ENCODE peak calls at places on chromosomes 13 and 19, in five cellular contexts. G is astrocyte of the spinal cord, L is mammary epithelial cell, W is AG04449, H is neural progenitor cell. I is an unnamed sample.

GRCh38 chr13:49904729-49905456 is 31.2 kb downstream of the SPRYD7 start:
- DNase-seq in G (no peak), L (no peak), W (no peak), H (no peak), I (no peak)

GRCh38 chr19:41928754-41929535 is 696 bp upstream of the ERFL start:
- DNase-seq in G (no peak), L (no peak), W (no peak), H (peak), I (no peak)

GRCh38 chr13:21344662-21345176 is 114.4 kb downstream of the ZDHHC20 start:
- DNase-seq in G (no peak), L (no peak), W (no peak), H (no peak), I (no peak)

GRCh38 chr13:94329754-94330551 is 149.5 kb downstream of the DCT start:
- DNase-seq in G (peak), L (peak), W (peak), H (no peak), I (peak)

GRCh38 chr13:91359071-91359470 is 11.6 kb downstream of the MIR17HG start:
- DNase-seq in G (no peak), L (no peak), W (no peak), H (no peak), I (no peak)

GRCh38 chr13:25862156-25862555 is 189.7 kb downstream of the SHISA2 start:
- DNase-seq in G (no peak), L (no peak), W (no peak), H (no peak), I (no peak)

GRCh38 chr13:112366907-112367646 is 9.1 kb upstream of the SPACA7 start:
- DNase-seq in G (no peak), L (no peak), W (no peak), H (no peak), I (no peak)

GRCh38 chr19:41694831-41695635 is 7.0 kb upstream of the CEACAM7 start:
- DNase-seq in G (no peak), L (no peak), W (no peak), H (no peak), I (no peak)

GRCh38 chr13:113881614-113882265 is 17.9 kb upstream of the GAS6 start:
- DNase-seq in G (no peak), L (peak), W (no peak), H (no peak), I (no peak)

GRCh38 chr13:73714522-73714921 is 419.7 kb downstream of the KLF12 start:
- DNase-seq in G (no peak), L (no peak), W (no peak), H (no peak), I (no peak)

GRCh38 chr13:25879466-25879865 is 172.3 kb downstream of the SHISA2 start:
- DNase-seq in G (no peak), L (no peak), W (no peak), H (no peak), I (no peak)

GRCh38 chr13:51999525-51999924 is 11.7 kb downstream of the ATP7B start:
- DNase-seq in G (no peak), L (peak), W (no peak), H (no peak), I (no peak)

GRCh38 chr19:56837892-56838679 is 2.4 kb downstream of the PEG3 start:
- DNase-seq in G (peak), L (peak), W (no peak), H (no peak), I (no peak)

GRCh38 chr13:110328509-110328908 is 21.4 kb downstream of the COL4A2 start:
- DNase-seq in G (no peak), L (no peak), W (no peak), H (no peak), I (no peak)

GRCh38 chr13:110331362-110331761 is 24.3 kb downstream of the COL4A2 start:
- DNase-seq in G (peak), L (no peak), W (no peak), H (no peak), I (no peak)

GRCh38 chr13:110329798-110330461 is 22.8 kb downstream of the COL4A2 start:
- DNase-seq in G (peak), L (no peak), W (no peak), H (peak), I (no peak)

GRCh38 chr13:110329258-110329657 is 22.2 kb downstream of the COL4A2 start:
- DNase-seq in G (peak), L (no peak), W (no peak), H (no peak), I (no peak)

DNA sequence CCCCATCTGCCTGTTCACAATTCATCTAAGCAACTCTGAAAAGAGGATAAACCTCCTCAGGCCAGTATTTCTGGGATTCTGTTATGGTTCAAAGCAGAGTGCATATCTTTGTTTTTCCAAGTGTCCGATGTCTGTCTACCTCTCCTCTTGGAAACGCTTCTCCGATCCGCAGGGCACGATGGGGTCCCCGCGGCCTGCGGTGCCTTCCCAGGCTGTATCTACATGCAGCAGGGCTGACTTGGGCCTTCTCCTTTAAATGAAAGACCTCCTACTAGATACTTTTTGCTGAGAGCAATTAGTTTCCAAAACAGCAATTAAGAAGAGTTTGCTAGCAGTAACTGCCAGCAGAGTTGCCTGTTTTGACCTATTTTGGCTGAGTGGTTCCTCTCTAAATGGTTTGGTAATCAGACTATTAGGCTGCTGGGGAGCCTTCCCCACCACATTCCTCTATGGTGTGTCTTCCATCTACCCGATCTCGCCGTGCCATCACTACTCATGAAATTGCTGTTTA is 23.5 kb downstream of the COL4A2 start:
- DNase-seq in G (peak), L (no peak), W (peak), H (no peak), I (no peak)
- H3K4me3 ChIP-seq in G (peak), L (no peak), W (no peak), H (no peak), I (no peak)

GRCh38 chr19:38251564-38252051 is 4.6 kb downstream of the PPP1R14A start:
- DNase-seq in G (no peak), L (peak), W (no peak), H (no peak), I (no peak)

GRCh38 chr19:38255759-38256052 is 468 bp downstream of the PPP1R14A start:
- DNase-seq in G (no peak), L (no peak), W (no peak), H (peak), I (no peak)

GRCh38 chr19:38252935-38253691 is 3.1 kb downstream of the PPP1R14A start:
- DNase-seq in G (no peak), L (no peak), W (no peak), H (peak), I (no peak)

GRCh38 chr19:38252385-38252784 is 3.8 kb downstream of the PPP1R14A start:
- DNase-seq in G (no peak), L (no peak), W (no peak), H (no peak), I (no peak)

DNA sequence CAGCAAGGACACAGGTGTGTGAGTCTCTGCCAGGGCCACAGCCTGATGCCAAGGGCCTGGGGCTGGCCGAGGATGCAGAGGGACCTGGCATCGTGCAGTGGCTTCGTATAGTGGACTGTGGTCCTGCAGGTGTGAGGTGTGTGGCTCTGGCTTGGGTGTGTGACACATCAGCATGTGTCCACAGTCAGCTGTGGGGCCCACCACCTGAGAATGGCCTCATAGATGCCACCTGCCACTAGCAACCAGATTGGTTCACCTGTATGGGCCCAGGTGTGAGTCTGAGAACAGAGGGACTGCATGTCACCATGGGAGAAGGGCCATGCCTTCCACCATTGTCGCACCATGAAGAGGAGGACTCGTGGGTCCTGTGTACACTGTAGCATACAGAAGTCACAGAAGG is 2.4 kb downstream of the PPP1R14A start:
- DNase-seq in G (no peak), L (no peak), W (no peak), H (no peak), I (no peak)
- H3K4me3 ChIP-seq in G (no peak), L (no peak), W (no peak), H (no peak), I (no peak)

DNA sequence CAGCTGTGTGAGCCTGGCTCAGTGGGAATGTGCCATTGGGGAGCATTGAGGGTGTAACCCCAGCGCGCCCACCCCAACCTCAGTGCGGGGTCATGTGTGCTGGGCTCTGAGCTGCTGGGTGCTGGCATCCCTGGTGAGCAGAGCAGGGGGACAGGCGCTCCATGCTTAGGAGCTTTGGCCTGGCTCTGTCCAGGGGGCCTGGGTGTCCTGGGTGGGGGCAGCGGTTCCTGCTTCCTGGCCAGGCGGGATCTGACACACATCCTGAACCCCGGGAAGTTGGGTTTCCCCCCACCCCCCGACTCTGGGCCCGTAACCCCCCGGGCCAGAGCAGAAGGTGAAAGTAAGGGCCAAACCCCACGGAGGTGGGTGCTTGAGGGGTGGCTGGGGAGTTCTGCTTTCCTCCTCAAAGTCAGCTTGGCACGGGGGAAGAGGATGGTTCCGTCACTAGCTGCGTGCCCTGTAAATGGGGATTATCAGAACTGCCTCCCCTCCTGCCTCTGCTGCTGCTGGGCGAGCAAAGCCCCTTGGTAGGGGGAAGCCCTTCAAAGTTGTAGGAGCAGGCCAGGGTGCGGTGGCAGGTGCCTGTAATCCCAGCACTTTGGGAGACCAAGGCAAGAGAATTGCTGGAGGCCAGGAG is 1.7 kb downstream of the LRP3 start:
- DNase-seq in G (no peak), L (no peak), W (no peak), H (no peak), I (no peak)
- H3K4me3 ChIP-seq in G (peak), L (no peak), W (peak), H (peak), I (peak)

DNA sequence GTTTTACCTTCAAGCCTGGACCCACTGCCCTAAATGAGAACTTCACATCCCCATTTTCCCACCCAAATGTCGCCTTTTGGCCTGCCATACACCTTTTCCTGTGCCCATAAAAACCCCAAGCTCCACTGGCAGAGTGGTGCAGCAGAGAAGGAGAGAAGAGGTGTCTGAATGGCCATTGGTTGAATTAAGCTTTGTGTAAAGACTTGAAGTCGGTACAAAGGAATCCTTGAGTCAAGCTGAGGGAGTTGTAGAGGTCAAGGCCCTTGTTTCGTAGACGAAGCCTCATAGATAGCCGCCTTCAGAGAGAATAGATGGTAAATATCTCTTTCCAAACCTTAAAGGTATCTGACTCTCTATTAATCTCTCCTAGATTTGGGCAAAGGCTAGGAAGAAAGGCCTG is 1479.2 kb upstream of the PRR20A start:
- DNase-seq in G (no peak), L (no peak), W (no peak), H (no peak), I (no peak)
- H3K4me3 ChIP-seq in G (no peak), L (no peak), W (no peak), H (no peak), I (no peak)

GRCh38 chr19:48734625-48735024 is 5.8 kb downstream of the RASIP1 start:
- DNase-seq in G (no peak), L (no peak), W (no peak), H (no peak), I (no peak)
- H3K4me3 ChIP-seq in G (no peak), L (no peak), W (no peak), H (peak), I (no peak)

I was measured in skeletal muscle cell.